ENCODE peak calls at places on chromosomes 4 and X, in ten cellular contexts. H, V, E, D, N, O, W, B, U and M are unnamed samples.
A peak's percentile ranks its signal among the peaks of the same experiment; 100 is the strongest.

GRCh38 chrX:3178329-3178728 is 137.1 kb downstream of the ARSF start:
- DNase-seq in H (no peak), B (no peak), N (no peak), W (no peak), V (no peak), O (no peak), U (no peak), D (no peak), E (no peak), M (no peak)

GRCh38 chr4:107312366-107312765 is 276.3 kb upstream of the DKK2 start:
- DNase-seq in V (no peak), U (no peak), H (no peak), O (no peak), D (no peak), E (no peak), B (no peak), N (no peak), W (no peak), M (no peak)

GRCh38 chr4:150874386-150875226 is 140.5 kb downstream of the LRBA start:
- DNase-seq in V (no peak), N (no peak), W (peak; percentile 68), D (no peak), B (peak; percentile 22), E (no peak), O (no peak), H (no peak), U (no peak), M (no peak)

GRCh38 chr4:104592894-104593470 is 98.3 kb upstream of the CXXC4 start:
- DNase-seq in D (no peak), N (no peak), V (no peak), H (no peak), W (no peak), O (no peak), U (no peak), B (no peak), E (no peak), M (no peak)

GRCh38 chr4:40149960-40150385 is 46.9 kb upstream of the RHOH start:
- DNase-seq in W (peak; percentile 62), B (no peak), D (peak; percentile 76), H (peak; percentile 68), E (peak; percentile 64), U (peak; percentile 43), V (peak; percentile 83), N (peak; percentile 69), O (peak; percentile 78), M (peak; percentile 6)

GRCh38 chr4:110612631-110613269 is 10.1 kb downstream of the PITX2 start:
- DNase-seq in B (no peak), O (no peak), D (no peak), H (no peak), V (no peak), W (no peak), E (no peak), U (no peak), N (no peak), M (no peak)

GRCh38 chrX:10278716-10279115 is 121.9 kb downstream of the CLCN4 start:
- DNase-seq in E (no peak), H (no peak), B (no peak), W (no peak), O (no peak), U (no peak), D (no peak), V (no peak), N (no peak), M (no peak)

GRCh38 chr4:113116414-113117345 is 67.2 kb downstream of the ANK2 start:
- DNase-seq in W (peak; percentile 33), O (no peak), V (no peak), B (no peak), H (no peak), U (no peak), D (no peak), N (peak; percentile 63), E (no peak), M (no peak)

GRCh38 chr4:161249779-161250440 is 913.9 kb downstream of the FSTL5 start:
- DNase-seq in B (no peak), E (no peak), D (no peak), U (no peak), N (no peak), V (no peak), O (no peak), H (no peak), W (no peak), M (no peak)

GRCh38 chr4:161254375-161254774 is 909.4 kb downstream of the FSTL5 start:
- DNase-seq in B (no peak), E (no peak), H (no peak), N (no peak), V (peak; percentile 6), O (no peak), W (no peak), U (no peak), D (no peak), M (no peak)

GRCh38 chr4:161256172-161256571 is 907.6 kb downstream of the FSTL5 start:
- DNase-seq in O (no peak), V (no peak), D (no peak), W (no peak), H (no peak), U (no peak), E (no peak), N (no peak), B (no peak), M (no peak)

GRCh38 chr4:161248880-161249279 is 914.9 kb downstream of the FSTL5 start:
- DNase-seq in E (no peak), D (no peak), O (no peak), H (no peak), N (no peak), W (no peak), U (no peak), B (no peak), V (no peak), M (no peak)

GRCh38 chr4:161252520-161253141 is 911.2 kb downstream of the FSTL5 start:
- DNase-seq in U (no peak), H (no peak), E (no peak), N (peak; percentile 21), O (no peak), D (no peak), B (no peak), W (peak; percentile 20), V (peak; percentile 39), M (no peak)
- TF ChIP-seq CTCF in U (peak; percentile 46), H (no peak), E (no peak), N (peak; percentile 60), O (peak; percentile 40), D (no peak), B (peak; percentile 65), W (peak; percentile 90), V (peak; percentile 62), M (no peak)

DNA sequence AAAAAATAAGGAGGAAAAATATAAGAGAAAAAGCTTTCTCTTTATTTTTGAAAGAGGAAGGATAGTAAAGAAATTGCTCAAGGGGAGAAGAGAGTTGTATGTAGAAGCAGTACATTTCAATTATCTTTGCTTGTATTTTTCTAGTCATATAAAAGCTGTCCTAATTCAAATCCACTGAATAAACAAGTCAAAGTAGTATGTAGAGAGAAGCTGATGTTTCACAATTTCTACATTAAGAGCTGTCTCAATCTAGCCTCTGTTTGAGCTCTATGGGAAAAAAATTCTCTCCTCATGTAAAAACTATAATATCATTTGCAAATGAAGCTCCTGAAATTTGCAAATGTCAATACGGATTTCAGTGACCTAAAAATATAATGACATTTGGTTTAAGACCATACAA is 52.6 kb downstream of the CHM start:
- DNase-seq in O (no peak), W (no peak), U (no peak), N (no peak), D (no peak), V (no peak), B (no peak), E (no peak), H (no peak), M (no peak)
- H3K4me1 ChIP-seq in O (no peaks in the 10 kb centered on the region), W (peaks cover 6% of the 10 kb centered on the region), U (no peaks in the 10 kb centered on the region), N (no peaks in the 10 kb centered on the region), D (peaks cover 7% of the 10 kb centered on the region), V (peaks cover 27% of the 10 kb centered on the region), B (no peaks in the 10 kb centered on the region), E (peaks cover 10% of the 10 kb centered on the region), H (no peaks in the 10 kb centered on the region), M (no peaks in the 10 kb centered on the region)

GRCh38 chrX:49773993-49774392 is 55.1 kb upstream of the PAGE4 start:
- DNase-seq in W (no peak), N (no peak), B (no peak), D (peak; percentile 68), H (no peak), U (no peak), E (no peak), O (no peak), V (no peak), M (no peak)
- H3K4me3 ChIP-seq in W (no peak overlapping the region), N (no peak overlapping the region), B (no peak overlapping the region), D (no peak overlapping the region), H (no peak overlapping the region), U (no peak overlapping the region), E (no peak overlapping the region), O (no peak overlapping the region), V (no peak overlapping the region), M (no peak overlapping the region)

GRCh38 chr4:168584321-168584771 is 87.5 kb downstream of the PALLD start:
- DNase-seq in U (no peak), H (no peak), O (no peak), N (no peak), B (no peak), W (no peak), D (no peak), V (no peak), E (no peak), M (no peak)

GRCh38 chr4:168587326-168588125 is 90.7 kb downstream of the PALLD start:
- DNase-seq in N (no peak), B (no peak), V (peak; percentile 76), D (no peak), E (no peak), H (peak; percentile 75), U (no peak), W (no peak), O (no peak), M (no peak)

GRCh38 chr4:168586926-168587325 is 90.1 kb downstream of the PALLD start:
- DNase-seq in B (no peak), H (no peak), N (no peak), V (no peak), E (no peak), O (no peak), U (no peak), D (no peak), W (no peak), M (no peak)

GRCh38 chr4:168589154-168589553 is 92.3 kb downstream of the PALLD start:
- DNase-seq in N (no peak), E (no peak), D (no peak), V (peak; percentile 74), B (no peak), O (no peak), W (peak; percentile 19), U (no peak), H (no peak), M (no peak)

DNA sequence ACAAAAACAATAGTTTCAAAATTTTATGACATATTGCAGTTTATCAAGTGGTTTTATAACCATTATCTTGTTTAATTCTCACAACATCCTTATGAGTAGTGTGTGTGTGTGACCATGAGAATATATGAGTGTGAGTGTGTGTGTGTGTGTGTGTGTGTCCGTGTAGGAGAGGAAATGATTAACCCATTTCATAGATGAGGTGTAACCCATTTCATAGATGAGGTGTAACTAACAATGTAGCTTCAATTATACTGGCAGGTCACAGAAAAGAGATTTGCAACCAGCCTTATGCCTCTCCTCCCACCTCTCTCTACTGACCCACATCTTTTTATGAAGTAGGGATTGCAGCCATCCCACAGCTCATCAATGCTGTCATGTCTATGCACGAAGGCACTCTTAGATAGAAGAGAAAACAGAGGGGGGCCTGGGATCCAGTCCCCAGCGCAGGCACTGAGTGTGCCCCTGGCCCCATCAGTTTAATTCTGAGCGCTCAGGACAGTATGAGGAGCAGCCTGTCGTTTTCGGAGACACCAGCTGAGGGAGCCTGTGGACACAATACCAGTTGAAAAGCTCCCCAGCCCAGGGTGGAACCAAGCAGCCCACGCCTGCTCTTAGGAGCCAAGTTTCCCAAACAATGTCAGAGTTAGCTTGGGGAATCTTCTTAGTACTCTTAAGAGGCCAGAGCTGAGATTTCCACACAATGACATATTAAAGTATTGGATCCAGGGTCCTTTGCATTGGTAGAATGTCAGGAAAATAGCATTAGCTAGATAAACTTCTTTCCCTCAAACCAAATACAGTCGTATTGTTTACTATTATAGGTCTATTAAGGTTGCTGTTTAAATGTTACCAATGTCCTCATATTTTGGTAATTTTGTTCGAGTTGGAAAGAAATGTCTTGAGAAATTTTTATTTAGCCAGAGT is 88.6 kb downstream of the PALLD start:
- DNase-seq in U (peak; percentile 41), O (peak; percentile 86), D (peak; percentile 77), W (peak; percentile 82), N (peak; percentile 63), V (peak; percentile 82), E (peak; percentile 80), H (peak; percentile 89), B (peak; percentile 67), M (peak; percentile 71)
- TF ChIP-seq CTCF in U (peak; percentile 45), O (peak; percentile 27), D (no peak), W (peak; percentile 82), N (peak; percentile 52), V (peak; percentile 71), E (peak; percentile 43), H (peak; percentile 72), B (peak; percentile 64), M (peak; percentile 81)